ENCODE peak calls at places on chromosome 3, in six cellular contexts. I, J, O, Y, U and L are unnamed samples.

GRCh38 chr3:173732237-173732636 is 334.7 kb downstream of the NLGN1 start:
- DNase-seq in J (peak), U (no peak), I (no peak), Y (no peak), O (no peak), L (no peak)

GRCh38 chr3:184241447-184242296 is 7.1 kb downstream of the ALG3 start:
- DNase-seq in O (no peak), U (no peak), J (no peak), I (no peak), Y (no peak), L (no peak)

GRCh38 chr3:49470714-49471420 is 800 bp downstream of the DAG1 start:
- DNase-seq in I (no peak), Y (no peak), U (no peak), J (no peak), O (no peak), L (peak)

GRCh38 chr3:93904568-93904967 is 69.1 kb downstream of the PROS1 start:
- DNase-seq in Y (no peak), O (no peak), U (no peak), J (no peak), I (no peak), L (no peak)

GRCh38 chr3:43620953-43621405 is 832 bp downstream of the ANO10 start:
- DNase-seq in U (no peak), O (peak), J (no peak), I (no peak), Y (no peak), L (peak)

GRCh38 chr3:18098960-18099587 is 326.1 kb downstream of the SATB1 start:
- DNase-seq in J (peak), O (no peak), U (no peak), Y (peak), I (no peak), L (no peak)

GRCh38 chr3:119580148-119580760 is 962 bp downstream of the ADPRH start:
- DNase-seq in U (no peak), Y (no peak), J (no peak), I (no peak), O (no peak), L (no peak)

GRCh38 chr3:180420804-180421203 is 181.2 kb upstream of the TTC14 start:
- DNase-seq in J (no peak), Y (no peak), I (no peak), O (no peak), U (no peak), L (no peak)

GRCh38 chr3:45409369-45409768 is 21.0 kb downstream of the LARS2 start:
- DNase-seq in U (no peak), O (no peak), J (no peak), I (no peak), Y (no peak), L (no peak)

GRCh38 chr3:143654906-143655305 is 193.4 kb downstream of the SLC9A9 start:
- DNase-seq in O (no peak), U (no peak), J (no peak), Y (no peak), I (no peak), L (no peak)

GRCh38 chr3:180383332-180384020 is 218.5 kb upstream of the TTC14 start:
- DNase-seq in I (no peak), O (no peak), J (no peak), U (no peak), Y (no peak), L (no peak)

GRCh38 chr3:50345586-50345985 is at the start of gene ZMYND10:
- DNase-seq in Y (no peak), I (no peak), O (peak), U (no peak), J (peak), L (peak)

GRCh38 chr3:3705090-3705775 is 94.0 kb upstream of the LRRN1 start:
- DNase-seq in I (no peak), O (no peak), J (no peak), U (no peak), Y (no peak), L (no peak)

GRCh38 chr3:32401541-32402052 is 9.9 kb downstream of the CMTM7 start:
- DNase-seq in O (peak), I (no peak), Y (peak), J (peak), U (peak), L (peak)